ENCODE peak calls at places on chromosomes 3 and 15, in six cellular contexts. M is posterior cingulate gyrus, Q is HS-5, U is DMS79, K is NCI-H1436 treated with DMSO at 0.1 percent for 48 hours, C is AG09309. B is an unnamed sample.

GRCh38 chr3:197392961-197393360 is 94.5 kb upstream of the DLG1 start:
- DNase-seq in C (no peak), U (no peak), K (no peak), M (no peak), Q (peak), B (no peak)

GRCh38 chr15:85582719-85583089 is 202.3 kb downstream of the AKAP13 start:
- DNase-seq in M (no peak), C (no peak), K (no peak), U (no peak), Q (no peak), B (no peak)

GRCh38 chr3:170761103-170761502 is 108.9 kb downstream of the RPL22L1 start:
- DNase-seq in M (no peak), K (no peak), Q (no peak), C (no peak), U (no peak), B (no peak)

GRCh38 chr15:47384316-47384715 is 333.0 kb upstream of the SEMA6D start:
- DNase-seq in Q (peak), C (peak), M (no peak), U (no peak), K (no peak), B (peak)

GRCh38 chr3:117892431-117892841 is 1142.2 kb downstream of the IGSF11 start:
- DNase-seq in K (no peak), C (no peak), U (no peak), Q (no peak), M (no peak), B (no peak)

GRCh38 chr3:17195192-17195611 is 310.4 kb downstream of the PLCL2 start:
- DNase-seq in M (peak), U (no peak), K (no peak), Q (no peak), C (peak), B (no peak)

GRCh38 chr3:154023148-154023547 is 98.0 kb upstream of the ARHGEF26 start:
- DNase-seq in C (no peak), Q (no peak), M (no peak), U (no peak), K (no peak), B (no peak)

GRCh38 chr15:39084683-39085530 is 496.0 kb upstream of the THBS1 start:
- DNase-seq in K (no peak), M (no peak), C (peak), U (no peak), Q (peak), B (peak)

GRCh38 chr15:84791763-84792162 is 25.4 kb upstream of the ALPK3 start:
- DNase-seq in M (no peak), C (no peak), K (no peak), Q (no peak), U (no peak), B (no peak)

GRCh38 chr3:46701211-46701939 is at the start of gene TMIE:
- DNase-seq in C (no peak), M (peak), K (no peak), Q (no peak), U (no peak), B (no peak)

GRCh38 chr3:57423335-57423734 is 120.8 kb downstream of the DNAH12 start:
- DNase-seq in K (no peak), M (no peak), U (no peak), C (no peak), Q (no peak), B (no peak)